ENCODE peak calls at places on chromosomes 3 and 15, in eight cellular contexts. W is stomach, O is K562, J is prostate gland, B is breast epithelium, Y is upper lobe of left lung, T is transverse colon, F is suprapubic skin. X is an unnamed sample.

GRCh38 chr15:59616390-59616789 is 4.8 kb downstream of the GCNT3 start:
- DNase-seq in J (peak), O (no peak), Y (no peak), W (no peak), B (no peak), F (no peak), T (peak), X (no peak)

GRCh38 chr3:99972380-99973104 is 141.8 kb downstream of the FILIP1L start:
- DNase-seq in W (no peak), Y (no peak), B (no peak), O (no peak), T (no peak), J (no peak), F (no peak), X (no peak)

GRCh38 chr3:195151866-195152526 is 119.0 kb downstream of the XXYLT1 start:
- DNase-seq in B (no peak), F (no peak), T (no peak), Y (no peak), J (no peak), W (no peak), O (no peak), X (no peak)

GRCh38 chr15:31758126-31758525 is 272.2 kb upstream of the CHRNA7 start:
- DNase-seq in T (peak), J (no peak), F (no peak), O (peak), W (peak), B (peak), Y (no peak), X (no peak)

GRCh38 chr3:37310666-37311050 is 136.3 kb upstream of the LRRFIP2 start:
- DNase-seq in F (no peak), Y (no peak), T (no peak), B (no peak), W (no peak), O (no peak), J (no peak), X (no peak)

GRCh38 chr3:2931265-2931664 is 178.9 kb downstream of the IL5RA start:
- DNase-seq in F (no peak), W (no peak), T (no peak), B (no peak), Y (no peak), J (no peak), O (no peak), X (no peak)

GRCh38 chr15:26889298-26889898 is 22.5 kb downstream of the GABRA5 start:
- DNase-seq in W (peak), J (peak), Y (no peak), B (no peak), T (peak), O (peak), F (no peak), X (no peak)

GRCh38 chr3:181493423-181493822 is 218.3 kb upstream of the SOX2 start:
- DNase-seq in Y (no peak), O (no peak), T (no peak), J (no peak), B (no peak), F (no peak), W (no peak), X (no peak)

GRCh38 chr3:71210257-71211002 is 373.1 kb downstream of the FOXP1 start:
- DNase-seq in Y (no peak), W (peak), F (peak), J (no peak), B (no peak), T (peak), O (peak), X (peak)

GRCh38 chr3:124131158-124132115 is 139.5 kb upstream of the ROPN1 start:
- DNase-seq in B (no peak), T (no peak), Y (no peak), O (no peak), J (no peak), F (no peak), W (no peak), X (no peak)

GRCh38 chr3:150454622-150455021 is 46.5 kb downstream of the TSC22D2 start:
- DNase-seq in J (no peak), O (no peak), W (no peak), T (no peak), B (no peak), Y (no peak), F (no peak), X (no peak)

GRCh38 chr15:93900476-93901400 is 330.6 kb upstream of the MCTP2 start:
- DNase-seq in Y (peak), B (no peak), T (no peak), F (no peak), O (no peak), W (no peak), J (no peak), X (no peak)

GRCh38 chr3:161217496-161217895 is 3.6 kb upstream of the NMD3 start:
- DNase-seq in Y (no peak), B (no peak), O (no peak), T (no peak), W (no peak), F (no peak), J (no peak), X (no peak)

GRCh38 chr3:53597136-53597915 is 102.9 kb downstream of the CACNA1D start:
- DNase-seq in Y (no peak), T (no peak), W (no peak), F (no peak), B (no peak), O (no peak), J (no peak), X (no peak)

GRCh38 chr3:152272771-152273242 is 4.1 kb downstream of the MBNL1 start:
- DNase-seq in B (no peak), T (no peak), O (no peak), W (no peak), J (no peak), Y (no peak), F (no peak), X (no peak)

GRCh38 chr3:172522871-172523818 is at the start of gene TNFSF10:
- DNase-seq in T (peak), O (peak), Y (no peak), B (peak), W (peak), F (peak), J (peak), X (peak)

GRCh38 chr3:152060701-152061100 is 187.3 kb downstream of the SUCNR1 start:
- DNase-seq in O (no peak), J (no peak), F (no peak), T (no peak), B (no peak), W (no peak), Y (no peak), X (no peak)

GRCh38 chr15:36403351-36403750 is 176.1 kb upstream of the CDIN1 start:
- DNase-seq in Y (no peak), W (no peak), F (no peak), O (no peak), T (no peak), B (no peak), J (no peak), X (no peak)

GRCh38 chr3:69013256-69014021 is at the start of gene EOGT:
- DNase-seq in B (peak), O (peak), F (peak), J (peak), Y (peak), W (peak), T (peak), X (peak)

GRCh38 chr3:53630547-53630946 is 136.1 kb downstream of the CACNA1D start:
- DNase-seq in O (no peak), T (no peak), F (no peak), B (no peak), Y (no peak), J (no peak), W (no peak), X (no peak)

GRCh38 chr15:65082303-65082958 is 5.9 kb downstream of the KBTBD13 start:
- DNase-seq in F (no peak), Y (no peak), O (no peak), W (no peak), T (peak), B (no peak), J (peak), X (no peak)

GRCh38 chr15:90291679-90292356 is 26.3 kb downstream of the NGRN start:
- DNase-seq in O (peak), Y (no peak), B (no peak), J (no peak), W (peak), F (no peak), T (peak), X (no peak)

GRCh38 chr3:126446791-126447190 is 28.9 kb downstream of the ZXDC start:
- DNase-seq in J (no peak), F (no peak), O (no peak), T (no peak), Y (no peak), W (no peak), B (no peak), X (no peak)

GRCh38 chr3:17730318-17730967 is 12.0 kb downstream of the TBC1D5 start:
- DNase-seq in W (no peak), B (no peak), T (peak), F (no peak), Y (no peak), O (peak), J (no peak), X (no peak)

GRCh38 chr3:195208183-195208582 is 62.8 kb downstream of the XXYLT1 start:
- DNase-seq in B (no peak), T (peak), F (no peak), J (no peak), O (no peak), W (no peak), Y (no peak), X (no peak)

GRCh38 chr15:68536331-68537095 is 42.3 kb upstream of the CORO2B start:
- DNase-seq in B (no peak), T (no peak), W (no peak), Y (no peak), J (no peak), O (no peak), F (no peak), X (no peak)

GRCh38 chr15:57751177-57751800 is 44.8 kb downstream of the POLR2M start:
- DNase-seq in W (no peak), J (no peak), F (no peak), O (no peak), B (no peak), T (no peak), Y (no peak), X (no peak)

GRCh38 chr3:48478631-48479555 is 25.1 kb downstream of the SHISA5 start:
- DNase-seq in J (no peak), B (no peak), Y (no peak), W (no peak), T (no peak), O (no peak), F (peak), X (no peak)

GRCh38 chr15:77527164-77527778 is 105.4 kb downstream of the LINGO1 start:
- DNase-seq in T (no peak), O (no peak), Y (no peak), J (no peak), B (no peak), F (peak), W (peak), X (peak)

GRCh38 chr15:29686445-29687203 is 135.6 kb downstream of the TJP1 start:
- DNase-seq in T (no peak), O (no peak), F (no peak), W (no peak), B (no peak), J (no peak), Y (no peak), X (no peak)
- TF ChIP-seq POLR2A in T (peak), O (no peak), F (no peak), W (no peak), B (no peak), J (no peak), Y (no peak), X (no peak)

GRCh38 chr3:183987014-183987600 is 30.6 kb downstream of the ABCC5 start:
- DNase-seq in W (no peak), F (no peak), O (no peak), J (no peak), Y (no peak), B (no peak), T (no peak), X (no peak)

GRCh38 chr3:183988216-183988790 is 29.4 kb downstream of the ABCC5 start:
- DNase-seq in T (no peak), F (no peak), W (no peak), J (no peak), B (no peak), Y (no peak), O (peak), X (no peak)

GRCh38 chr3:183981990-183982658 is 35.6 kb downstream of the ABCC5 start:
- DNase-seq in J (no peak), B (no peak), Y (no peak), T (no peak), O (no peak), W (no peak), F (no peak), X (no peak)

GRCh38 chr3:183984337-183984736 is 33.3 kb downstream of the ABCC5 start:
- DNase-seq in W (no peak), T (no peak), F (no peak), J (no peak), B (no peak), O (no peak), Y (no peak), X (no peak)

GRCh38 chr3:183984749-183985729 is 32.6 kb downstream of the ABCC5 start:
- DNase-seq in O (no peak), J (peak), Y (no peak), B (no peak), W (no peak), T (no peak), F (no peak), X (no peak)
- H3K27ac ChIP-seq in O (no peak), J (peak), Y (no peak), B (no peak), W (peak), T (peak), F (no peak), X (peak)

GRCh38 chr3:108042300-108042699 is 48.5 kb downstream of the CD47 start:
- DNase-seq in Y (peak), T (no peak), F (no peak), W (no peak), B (no peak), O (no peak), J (no peak), X (no peak)
- TF ChIP-seq POLR2AphosphoS5 in Y (no peak), T (no peak), F (no peak), W (no peak), B (no peak), O (no peak), J (no peak), X (no peak)

GRCh38 chr15:39920510-39921273 is 626 bp upstream of the GPR176 start:
- DNase-seq in F (peak), T (peak), O (peak), J (peak), B (peak), W (peak), Y (peak), X (peak)
- TF ChIP-seq POLR2A in F (no peak), T (peak), O (peak), J (peak), B (no peak), W (no peak), Y (peak), X (no peak)

GRCh38 chr3:98968347-98968746 is 66.9 kb upstream of the DCBLD2 start:
- DNase-seq in Y (no peak), B (no peak), O (no peak), T (no peak), J (no peak), F (no peak), W (no peak), X (no peak)
- H3K27ac ChIP-seq in Y (no peak), B (no peak), O (no peak), T (no peak), J (no peak), F (no peak), W (no peak), X (no peak)

DNA sequence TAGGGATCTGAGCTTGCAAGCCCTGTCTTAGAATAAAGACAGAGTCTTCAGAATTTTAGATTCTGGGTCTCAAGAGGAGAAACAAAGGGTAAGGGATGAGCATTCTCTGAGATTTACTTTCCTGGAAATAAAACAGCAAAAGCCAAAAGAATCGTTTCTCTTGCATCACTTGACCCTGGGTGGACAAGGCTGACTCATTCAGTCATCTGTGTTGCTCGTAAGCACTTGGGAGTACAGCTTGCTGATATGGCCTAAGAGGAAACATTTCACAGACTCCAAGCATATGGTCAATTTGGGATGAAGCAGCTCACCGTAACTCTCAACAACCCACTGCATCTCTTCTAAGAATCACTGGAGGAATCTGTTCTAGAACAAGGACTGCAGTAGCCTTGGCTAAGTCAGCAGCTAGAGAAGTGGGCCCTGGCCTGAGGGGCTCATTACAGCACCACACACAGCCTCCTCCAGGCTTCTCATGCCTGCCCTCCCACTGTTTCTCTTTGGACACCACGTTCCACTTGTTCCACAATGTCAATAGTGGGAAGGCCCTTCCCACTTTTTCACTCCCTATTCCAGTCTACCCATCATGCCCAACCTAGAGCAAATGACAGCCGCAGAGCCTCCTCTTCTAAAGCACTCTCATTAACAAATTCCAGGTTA is 86.1 kb downstream of the RFTN1 start:
- DNase-seq in B (no peak), T (peak), F (no peak), Y (no peak), W (no peak), O (no peak), J (no peak), X (peak)
- TF ChIP-seq POLR2AphosphoS5 in B (no peak), T (peak), F (no peak), Y (peak), W (no peak), O (no peak), J (no peak), X (peak)

GRCh38 chr3:16513141-16514020 is at the start of gene RFTN1:
- DNase-seq in W (peak), F (peak), T (peak), O (no peak), J (no peak), Y (peak), B (no peak), X (no peak)
- TF ChIP-seq POLR2A in W (no peak), F (no peak), T (no peak), O (no peak), J (no peak), Y (peak), B (no peak), X (no peak)